ENCODE peak calls at places on chromosomes 12 and 14, in four cellular contexts. A is RWPE1, O is endodermal cell, V is psoas muscle. R is an unnamed sample.

GRCh38 chr14:84217066-84217465 is 1312.9 kb upstream of the FLRT2 start:
- DNase-seq in A (no peak), O (no peak), V (no peak), R (no peak)

GRCh38 chr12:75545636-75546035 is 34.2 kb upstream of the KRR1 start:
- DNase-seq in A (no peak), O (no peak), V (no peak), R (no peak)

GRCh38 chr12:43882578-43883178 is 46.8 kb downstream of the TMEM117 start:
- DNase-seq in A (peak), O (no peak), V (no peak), R (no peak)

GRCh38 chr12:8785499-8785898 is 36.9 kb upstream of the A2ML1 start:
- DNase-seq in A (no peak), O (no peak), V (no peak), R (no peak)

GRCh38 chr12:115383668-115384067 is 699.7 kb upstream of the TBX3 start:
- DNase-seq in A (peak), O (no peak), V (peak), R (no peak)

GRCh38 chr14:28375295-28375694 is 391.3 kb upstream of the FOXG1 start:
- DNase-seq in A (no peak), O (peak), V (no peak), R (no peak)

GRCh38 chr12:6367065-6367968 is 8.0 kb downstream of the SCNN1A start:
- DNase-seq in A (no peak), O (no peak), V (no peak), R (no peak)

GRCh38 chr12:93165384-93165932 is 212.3 kb upstream of the NUDT4 start:
- DNase-seq in A (no peak), O (peak), V (no peak), R (no peak)

GRCh38 chr12:92445253-92446081 is 257.3 kb upstream of the PLEKHG7 start:
- DNase-seq in A (no peak), O (no peak), V (no peak), R (no peak)

GRCh38 chr12:117092511-117092780 is 6.8 kb downstream of the TESC start:
- DNase-seq in A (no peak), O (no peak), V (no peak), R (no peak)

GRCh38 chr14:73227812-73228781 is 9.2 kb upstream of the PAPLN start:
- DNase-seq in A (peak), O (no peak), V (peak), R (no peak)

GRCh38 chr12:67006612-67007011 is 262.5 kb upstream of the CAND1 start:
- DNase-seq in A (no peak), O (no peak), V (no peak), R (no peak)

GRCh38 chr12:99658950-99659349 is 11.4 kb downstream of the GARIN6 start:
- DNase-seq in A (no peak), O (no peak), V (no peak), R (no peak)

GRCh38 chr14:52455291-52456088 is 96.8 kb downstream of the TXNDC16 start:
- DNase-seq in A (peak), O (no peak), V (no peak), R (no peak)

GRCh38 chr12:32702470-32702869 is 23.4 kb downstream of the DNM1L start:
- DNase-seq in A (no peak), O (no peak), V (no peak), R (no peak)

GRCh38 chr12:60173213-60174170 is 577.7 kb downstream of the SLC16A7 start:
- DNase-seq in A (no peak), O (no peak), V (no peak), R (no peak)

GRCh38 chr14:56002876-56003625 is 115.2 kb upstream of the PELI2 start:
- DNase-seq in A (no peak), O (no peak), V (no peak), R (no peak)

GRCh38 chr12:128772249-128772648 is 51.5 kb downstream of the SLC15A4 start:
- DNase-seq in A (no peak), O (peak), V (no peak), R (no peak)

GRCh38 chr12:105409881-105410471 is 79.5 kb downstream of the C12orf75 start:
- DNase-seq in A (no peak), O (peak), V (peak), R (no peak)

GRCh38 chr12:92696240-92696639 is 6.5 kb upstream of the PLEKHG7 start:
- DNase-seq in A (no peak), O (no peak), V (peak), R (no peak)